ENCODE peak calls at places on chromosome 18, in six cellular contexts. U is H1, K is WTC11, G is GM23338, W is GM12878, R is K562. A is an unnamed sample.
A peak's percentile ranks its signal among the peaks of the same experiment; 100 is the strongest.

GRCh38 chr18:57048351-57048750 is 98.5 kb upstream of the BOD1L2 start:
- DNase-seq in U (no peak), K (no peak), G (peak; percentile 16), W (no peak), R (no peak), A (no peak)

GRCh38 chr18:53191634-53192033 is 851.6 kb downstream of the DCC start:
- DNase-seq in U (no peak), K (no peak), G (no peak), W (no peak), R (no peak), A (no peak)

GRCh38 chr18:23073996-23074606 is 61.2 kb upstream of the CABLES1 start:
- DNase-seq in U (no peak), K (no peak), G (no peak), W (no peak), R (no peak), A (no peak)

GRCh38 chr18:58584219-58585127 is 44.4 kb downstream of the ALPK2 start:
- DNase-seq in U (no peak), K (no peak), G (peak; percentile 93), W (no peak), R (no peak), A (no peak)

GRCh38 chr18:71583291-71583690 is 960.9 kb downstream of the CBLN2 start:
- DNase-seq in U (no peak), K (no peak), G (no peak), W (no peak), R (no peak), A (no peak)

GRCh38 chr18:61831071-61831470 is 61.7 kb downstream of the RNF152 start:
- DNase-seq in U (no peak), K (no peak), G (no peak), W (no peak), R (no peak), A (no peak)

GRCh38 chr18:62979900-62980299 is 264.6 kb downstream of the PHLPP1 start:
- DNase-seq in U (no peak), K (no peak), G (peak; percentile 22), W (no peak), R (no peak), A (no peak)

GRCh38 chr18:36580874-36581750 is 247.7 kb downstream of the TPGS2 start:
- DNase-seq in U (no peak), K (no peak), G (no peak), W (no peak), R (no peak), A (no peak)

GRCh38 chr18:23437357-23438045 is 15.6 kb upstream of the RIOK3 start:
- DNase-seq in U (peak; percentile 93), K (peak; percentile 81), G (peak; percentile 90), W (no peak), R (peak; percentile 95), A (peak; percentile 39)

DNA sequence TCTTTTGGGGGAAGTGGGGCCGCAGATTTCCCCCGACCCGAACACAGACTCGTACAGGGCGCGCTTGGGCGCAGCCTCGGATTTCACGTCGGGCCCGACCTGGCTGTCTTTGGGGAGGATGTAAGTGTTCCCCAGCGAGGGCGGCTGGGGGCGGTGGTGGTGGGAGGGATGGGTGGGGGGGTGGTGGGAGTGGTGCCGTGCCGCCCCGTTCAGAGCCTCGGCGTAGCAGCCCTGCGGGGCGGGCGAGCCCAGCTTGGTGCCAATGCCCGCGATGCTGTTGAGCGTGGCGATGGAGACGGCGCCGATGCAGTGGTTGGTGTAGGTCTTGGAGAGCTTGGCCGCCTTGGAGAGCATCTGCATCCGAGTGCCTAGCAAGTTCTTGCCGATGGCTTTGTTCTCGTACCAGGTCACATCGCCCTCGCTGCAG is 1.5 kb downstream of the KCTD1 start:
- DNase-seq in U (peak; percentile 72), K (peak; percentile 31), G (no peak), W (no peak), R (no peak), A (no peak)
- TF ChIP-seq CREB1 in U (no peak), K (no peak), G (no peak), W (no peak), R (no peak), A (no peak)

GRCh38 chr18:3873698-3874495 is 423.9 kb downstream of the TGIF1 start:
- DNase-seq in U (no peak), K (no peak), G (peak; percentile 19), W (no peak), R (no peak), A (no peak)
- TF ChIP-seq CREB1 in U (no peak), K (no peak), G (no peak), W (no peak), R (no peak), A (no peak)

GRCh38 chr18:38006541-38006940 is 440.9 kb upstream of the CELF4 start:
- DNase-seq in U (no peak), K (no peak), G (no peak), W (no peak), R (no peak), A (no peak)
- TF ChIP-seq CREB1 in U (no peak), K (no peak), G (no peak), W (no peak), R (no peak), A (no peak)

DNA sequence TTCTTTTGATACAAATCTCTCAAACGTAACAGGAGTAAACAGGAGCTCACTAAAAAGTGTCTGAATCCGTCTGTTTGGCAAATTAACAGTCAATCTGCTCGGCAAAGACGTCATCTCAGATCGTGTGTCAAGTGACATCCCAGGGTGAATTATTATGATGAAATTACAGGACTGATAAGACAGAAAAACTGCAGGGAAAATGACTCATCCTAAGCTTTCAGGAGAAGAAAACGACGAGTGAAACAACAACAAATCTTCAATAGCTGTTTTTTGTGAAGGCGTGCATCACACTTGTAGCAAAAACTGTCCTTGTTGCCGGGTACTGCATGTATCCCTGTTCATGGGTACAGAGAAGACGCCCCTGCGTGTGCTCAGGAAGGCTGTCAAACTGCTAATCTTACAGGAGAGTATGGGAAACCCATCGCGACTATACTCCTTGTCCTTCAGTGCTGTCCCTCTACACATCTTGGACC is 24.9 kb downstream of the EPB41L3 start:
- DNase-seq in U (no peak), K (no peak), G (no peak), W (no peak), R (no peak), A (no peak)
- TF ChIP-seq CREB1 in U (no peak), K (no peak), G (no peak), W (no peak), R (no peak), A (no peak)

GRCh38 chr18:70496749-70497294 is 208.0 kb downstream of the SOCS6 start:
- DNase-seq in U (no peak), K (no peak), G (no peak), W (no peak), R (no peak), A (no peak)

GRCh38 chr18:70503060-70503459 is 214.2 kb downstream of the SOCS6 start:
- DNase-seq in U (no peak), K (no peak), G (no peak), W (no peak), R (no peak), A (no peak)

GRCh38 chr18:70500748-70501147 is 211.9 kb downstream of the SOCS6 start:
- DNase-seq in U (no peak), K (no peak), G (no peak), W (no peak), R (no peak), A (no peak)

GRCh38 chr18:70501358-70501757 is 212.5 kb downstream of the SOCS6 start:
- DNase-seq in U (no peak), K (no peak), G (no peak), W (no peak), R (no peak), A (no peak)

DNA sequence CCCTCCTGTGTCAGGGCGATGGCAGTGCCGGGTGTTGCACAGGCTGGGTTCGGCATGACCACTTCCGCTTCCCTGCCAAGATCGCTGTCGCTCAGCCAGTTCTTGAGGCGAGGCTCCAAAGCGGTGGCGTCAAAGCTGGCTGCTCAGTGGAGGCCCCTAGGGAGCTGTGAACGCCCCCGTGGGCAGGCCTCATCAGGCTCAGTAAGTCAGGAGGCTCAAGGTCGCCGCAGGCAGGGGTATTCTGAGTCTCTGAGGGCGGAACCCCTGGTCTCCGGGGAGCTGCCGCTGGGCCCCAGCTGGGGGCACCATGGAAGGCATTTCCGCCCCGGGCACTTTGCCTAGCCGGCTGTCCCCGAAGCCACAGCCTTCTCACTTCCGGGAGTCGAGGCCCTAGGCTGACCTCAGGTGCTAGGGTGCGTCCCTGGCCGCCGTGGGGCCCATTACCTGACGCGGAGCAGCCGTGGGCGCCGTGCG is 210.4 kb downstream of the SOCS6 start:
- DNase-seq in U (peak; percentile 52), K (peak; percentile 24), G (peak; percentile 6), W (no peak), R (peak; percentile 5), A (no peak)
- TF ChIP-seq CREB1 in U (no peak), K (no peak), G (no peak), W (no peak), R (no peak), A (no peak)

GRCh38 chr18:45449761-45450227 is 165.5 kb upstream of the SLC14A2 start:
- DNase-seq in U (no peak), K (no peak), G (no peak), W (no peak), R (no peak), A (no peak)
- TF ChIP-seq CREB1 in U (no peak), K (no peak), G (no peak), W (no peak), R (no peak), A (no peak)